ENCODE peak calls at places on chromosomes 13 and 19, in ten cellular contexts. H, R, Y, C, O, U, K, V, B and Q are unnamed samples.

GRCh38 chr19:51407631-51408131 is 9.8 kb downstream of the SIGLEC10 start:
- DNase-seq in H (peak), R (peak), Y (no peak), C (peak), O (peak), U (no peak), K (no peak), V (no peak), B (no peak), Q (peak)

GRCh38 chr13:106143930-106144709 is 391.3 kb downstream of the EFNB2 start:
- DNase-seq in H (no peak), R (peak), Y (no peak), C (no peak), O (no peak), U (no peak), K (no peak), V (no peak), B (no peak), Q (peak)

GRCh38 chr19:36748431-36749275 is 24.0 kb downstream of the ZNF850 start:
- DNase-seq in H (no peak), R (peak), Y (no peak), C (no peak), O (no peak), U (no peak), K (no peak), V (no peak), B (no peak), Q (no peak)

GRCh38 chr13:31749929-31750328 is 10.6 kb downstream of the RXFP2 start:
- DNase-seq in H (no peak), R (no peak), Y (no peak), C (no peak), O (no peak), U (no peak), K (no peak), V (no peak), B (no peak), Q (no peak)

GRCh38 chr13:93224545-93224944 is 2.1 kb upstream of the GPC6 start:
- DNase-seq in H (no peak), R (peak), Y (no peak), C (peak), O (no peak), U (no peak), K (no peak), V (no peak), B (no peak), Q (no peak)

GRCh38 chr19:13012690-13013608 is 17.7 kb downstream of the NFIX start:
- DNase-seq in H (no peak), R (peak), Y (peak), C (peak), O (peak), U (no peak), K (no peak), V (no peak), B (no peak), Q (no peak)

GRCh38 chr13:87777395-87777794 is 106.2 kb downstream of the SLITRK5 start:
- DNase-seq in H (no peak), R (peak), Y (no peak), C (peak), O (no peak), U (no peak), K (no peak), V (no peak), B (no peak), Q (no peak)

GRCh38 chr19:13429563-13429962 is 76.7 kb downstream of the CACNA1A start:
- DNase-seq in H (no peak), R (no peak), Y (no peak), C (no peak), O (no peak), U (no peak), K (no peak), V (no peak), B (no peak), Q (no peak)

GRCh38 chr13:45861352-45861751 is 9.8 kb upstream of the SIAH3 start:
- DNase-seq in H (no peak), R (no peak), Y (no peak), C (no peak), O (no peak), U (no peak), K (no peak), V (no peak), B (no peak), Q (no peak)

GRCh38 chr19:34325961-34326360 is 39.0 kb upstream of the GPI start:
- DNase-seq in H (no peak), R (no peak), Y (no peak), C (no peak), O (no peak), U (no peak), K (no peak), V (no peak), B (no peak), Q (no peak)

GRCh38 chr19:18596752-18597157 is 8.2 kb downstream of the REX1BD start:
- DNase-seq in H (peak), R (peak), Y (no peak), C (peak), O (peak), U (no peak), K (no peak), V (no peak), B (no peak), Q (peak)

GRCh38 chr13:44437356-44438233 is 64.0 kb downstream of the SERP2 start:
- DNase-seq in H (no peak), R (peak), Y (no peak), C (peak), O (no peak), U (no peak), K (no peak), V (no peak), B (no peak), Q (no peak)

GRCh38 chr13:42859760-42860159 is 78.4 kb downstream of the FAM216B start:
- DNase-seq in H (no peak), R (no peak), Y (no peak), C (no peak), O (no peak), U (no peak), K (no peak), V (no peak), B (no peak), Q (no peak)

GRCh38 chr13:28147489-28147888 is 9.1 kb downstream of the PAN3 start:
- DNase-seq in H (no peak), R (no peak), Y (no peak), C (no peak), O (no peak), U (no peak), K (no peak), V (no peak), B (no peak), Q (no peak)

GRCh38 chr13:95154441-95154886 is 146.8 kb downstream of the ABCC4 start:
- DNase-seq in H (no peak), R (no peak), Y (no peak), C (no peak), O (no peak), U (no peak), K (no peak), V (no peak), B (no peak), Q (no peak)

DNA sequence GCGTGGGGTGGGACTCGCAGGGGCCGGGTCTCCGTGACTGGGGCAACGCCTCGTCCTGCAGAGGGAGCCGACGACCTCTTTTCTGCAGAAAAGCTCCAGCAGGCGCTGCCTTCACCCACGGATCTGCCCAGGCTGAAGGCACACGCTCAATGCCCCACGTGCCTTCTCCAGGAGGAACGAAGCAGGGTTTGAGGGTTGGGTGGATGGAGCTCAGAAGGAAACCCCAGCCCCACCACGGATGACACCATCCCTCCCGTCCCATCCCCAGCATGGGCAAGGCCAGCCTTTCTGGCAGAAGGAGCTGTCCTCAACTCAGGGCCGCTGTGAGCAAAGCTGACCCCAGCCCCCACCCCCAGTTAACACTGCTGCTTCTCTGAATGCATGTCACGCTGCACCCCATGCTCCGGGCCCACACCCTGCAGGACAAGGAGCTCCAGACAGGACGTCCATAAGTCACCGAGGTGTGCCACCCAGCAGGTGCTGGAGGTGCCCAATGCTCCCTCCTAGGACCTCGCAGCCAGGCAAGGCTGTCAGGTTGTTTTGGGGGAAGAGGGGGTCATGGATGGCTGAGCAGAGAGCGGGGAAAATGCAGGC is 7.4 kb downstream of the C19orf25 start:
- DNase-seq in H (no peak), R (no peak), Y (no peak), C (no peak), O (no peak), U (no peak), K (no peak), V (no peak), B (no peak), Q (no peak)
- TF ChIP-seq POLR2AphosphoS5 in H (no peak), R (no peak), Y (no peak), C (no peak), O (no peak), U (no peak), K (no peak), V (no peak), B (no peak), Q (no peak)

GRCh38 chr13:33611016-33611805 is 206.7 kb upstream of the RFC3 start:
- DNase-seq in H (no peak), R (peak), Y (no peak), C (peak), O (peak), U (no peak), K (no peak), V (no peak), B (no peak), Q (peak)
- TF ChIP-seq POLR2AphosphoS5 in H (no peak), R (no peak), Y (no peak), C (peak), O (no peak), U (no peak), K (no peak), V (no peak), B (no peak), Q (no peak)

DNA sequence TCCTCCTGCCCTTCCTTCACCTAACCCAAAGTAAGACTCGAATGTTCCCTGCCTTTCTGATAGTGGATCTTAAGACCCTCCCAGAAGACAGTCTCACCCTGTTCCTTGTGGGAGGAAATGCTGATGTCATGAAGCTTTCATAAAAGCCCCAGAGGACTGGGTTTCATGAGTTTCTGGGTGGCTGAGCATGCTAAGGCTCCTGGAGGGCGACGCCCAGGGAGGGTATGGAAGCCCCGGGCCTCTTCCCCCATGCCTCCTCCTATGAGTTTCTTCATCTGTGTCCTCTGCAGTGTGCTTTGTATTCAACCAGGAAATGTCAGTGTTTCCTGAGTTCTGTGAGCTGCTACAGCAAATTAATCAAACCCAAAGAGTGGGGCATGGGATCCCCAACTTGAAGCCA is 1.8 kb upstream of the LILRB2 start:
- DNase-seq in H (no peak), R (no peak), Y (no peak), C (no peak), O (no peak), U (no peak), K (no peak), V (no peak), B (no peak), Q (no peak)
- TF ChIP-seq POLR2AphosphoS5 in H (no peak), R (no peak), Y (no peak), C (no peak), O (no peak), U (no peak), K (no peak), V (no peak), B (no peak), Q (no peak)

DNA sequence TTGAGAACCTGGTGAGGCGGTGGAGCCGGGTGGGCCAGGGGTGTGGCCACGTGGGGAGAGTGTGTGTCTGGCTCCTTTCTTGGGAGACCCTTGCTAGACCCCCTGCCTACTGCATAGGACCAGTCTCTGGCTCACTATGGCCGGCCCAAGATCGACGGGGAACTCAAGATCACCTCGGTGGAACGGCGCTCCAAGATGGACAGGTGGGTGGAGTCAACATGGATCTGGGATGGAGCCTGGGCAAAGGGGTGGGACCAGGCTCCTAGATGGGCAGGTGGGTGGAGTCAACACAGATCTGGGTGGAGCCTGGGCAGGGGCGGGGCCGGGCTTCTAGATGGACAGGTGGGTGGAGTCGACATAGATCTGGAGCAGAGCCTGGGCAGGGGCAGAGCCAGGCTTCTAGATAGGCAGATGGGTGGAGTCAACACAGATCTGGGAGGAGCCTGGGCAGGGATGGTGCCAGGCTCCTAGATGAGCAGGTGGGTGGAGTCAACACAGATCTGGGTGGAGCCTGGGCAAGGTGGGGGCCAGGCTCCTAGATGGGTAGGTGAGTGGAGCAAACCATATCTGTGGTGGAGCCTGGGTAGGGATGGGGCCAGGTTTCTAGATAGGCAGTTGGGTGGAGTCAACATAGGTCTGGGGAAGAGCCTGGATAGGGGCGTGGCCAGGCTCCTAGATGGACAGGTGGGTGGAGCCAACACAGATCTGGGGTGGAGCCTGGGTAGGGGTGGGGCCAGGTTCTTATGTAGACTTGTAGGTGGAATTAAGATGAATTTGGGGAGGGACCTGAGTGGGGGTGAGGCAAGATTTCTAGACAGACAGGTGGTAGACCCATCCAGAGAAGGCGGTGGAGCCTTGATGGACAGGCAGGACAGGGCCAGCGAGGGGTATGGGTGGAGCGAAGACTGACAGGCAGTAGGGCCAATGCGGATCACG is 56.5 kb downstream of the VAV1 start:
- DNase-seq in H (no peak), R (peak), Y (peak), C (no peak), O (no peak), U (no peak), K (no peak), V (no peak), B (no peak), Q (no peak)
- TF ChIP-seq POLR2AphosphoS5 in H (no peak), R (no peak), Y (no peak), C (no peak), O (no peak), U (no peak), K (no peak), V (no peak), B (no peak), Q (no peak)

GRCh38 chr13:110379358-110379757 is 72.3 kb downstream of the COL4A2 start:
- DNase-seq in H (no peak), R (no peak), Y (no peak), C (no peak), O (no peak), U (no peak), K (no peak), V (no peak), B (no peak), Q (no peak)

GRCh38 chr13:110374644-110375370 is 67.7 kb downstream of the COL4A2 start:
- DNase-seq in H (no peak), R (no peak), Y (no peak), C (no peak), O (no peak), U (no peak), K (no peak), V (no peak), B (no peak), Q (no peak)

GRCh38 chr13:110373617-110374016 is 66.5 kb downstream of the COL4A2 start:
- DNase-seq in H (no peak), R (no peak), Y (no peak), C (no peak), O (no peak), U (no peak), K (no peak), V (no peak), B (no peak), Q (no peak)

GRCh38 chr13:110377178-110378175 is 70.4 kb downstream of the COL4A2 start:
- DNase-seq in H (no peak), R (no peak), Y (no peak), C (no peak), O (no peak), U (no peak), K (no peak), V (no peak), B (no peak), Q (no peak)

DNA sequence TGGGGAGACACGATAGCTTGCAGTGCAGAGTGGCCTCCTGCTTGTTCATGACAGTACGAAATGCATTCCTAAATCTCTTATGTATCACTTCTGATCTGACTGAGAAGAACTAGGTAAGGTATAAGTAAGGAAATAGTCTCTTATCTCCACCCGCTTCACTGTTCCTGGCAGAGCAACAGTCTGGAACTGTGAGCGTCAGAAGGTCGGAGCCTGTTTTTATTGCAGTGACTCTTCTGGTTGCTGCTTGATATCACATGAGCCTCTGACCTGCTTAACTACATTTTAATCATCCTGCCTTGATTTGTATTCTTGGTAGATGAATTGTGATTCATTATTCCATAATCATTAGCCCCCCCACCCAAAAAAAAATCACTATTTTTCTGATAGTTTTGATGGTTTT is 69.0 kb downstream of the COL4A2 start:
- DNase-seq in H (no peak), R (no peak), Y (no peak), C (no peak), O (no peak), U (no peak), K (no peak), V (no peak), B (no peak), Q (no peak)
- TF ChIP-seq POLR2AphosphoS5 in H (no peak), R (no peak), Y (no peak), C (no peak), O (peak), U (no peak), K (no peak), V (no peak), B (no peak), Q (peak)

DNA sequence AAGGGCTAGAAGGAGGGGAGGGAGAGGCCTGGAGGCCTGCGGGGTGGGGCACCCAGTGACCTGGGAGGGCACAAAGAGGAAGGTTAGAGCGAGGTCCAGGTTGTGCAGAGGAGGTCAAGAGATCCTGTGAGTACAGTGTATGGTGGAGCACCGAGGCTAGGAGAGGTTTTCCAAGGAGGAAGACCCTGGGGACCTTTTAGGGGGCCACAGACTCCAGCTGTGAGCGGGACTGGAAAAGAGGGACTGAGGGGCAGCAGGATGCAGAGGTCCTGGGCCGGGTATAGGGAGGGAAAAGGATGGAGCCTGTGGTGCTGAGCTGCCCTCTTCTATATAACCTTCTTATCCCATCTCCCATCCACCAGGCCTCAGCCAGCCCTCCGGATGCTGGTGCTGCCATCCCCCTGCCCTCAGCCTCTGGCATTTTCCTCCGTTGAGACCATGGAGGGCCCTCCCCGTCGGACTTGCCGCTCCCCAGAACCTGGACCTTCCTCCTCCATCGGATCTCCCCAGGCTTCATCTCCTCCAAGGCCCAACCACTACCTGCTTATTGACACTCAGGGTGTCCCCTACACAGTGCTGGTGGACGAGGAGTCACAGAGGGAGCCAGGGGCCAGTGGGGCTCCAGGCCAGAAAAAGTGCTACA is 863 bp downstream of the ZNF581 start:
- DNase-seq in H (no peak), R (no peak), Y (no peak), C (no peak), O (no peak), U (no peak), K (no peak), V (no peak), B (no peak), Q (no peak)
- TF ChIP-seq POLR2AphosphoS5 in H (no peak), R (no peak), Y (no peak), C (no peak), O (no peak), U (no peak), K (no peak), V (no peak), B (no peak), Q (no peak)

GRCh38 chr13:33789067-33789606 is 28.8 kb upstream of the RFC3 start:
- DNase-seq in H (no peak), R (no peak), Y (no peak), C (no peak), O (no peak), U (no peak), K (no peak), V (no peak), B (no peak), Q (no peak)
- TF ChIP-seq POLR2AphosphoS5 in H (no peak), R (no peak), Y (no peak), C (no peak), O (no peak), U (no peak), K (no peak), V (no peak), B (no peak), Q (no peak)

GRCh38 chr19:47740866-47741519 is 4.4 kb upstream of the NOP53 start:
- DNase-seq in H (peak), R (no peak), Y (no peak), C (no peak), O (no peak), U (no peak), K (no peak), V (no peak), B (no peak), Q (no peak)

GRCh38 chr19:47742636-47743035 is 2.7 kb upstream of the NOP53 start:
- DNase-seq in H (no peak), R (peak), Y (no peak), C (no peak), O (no peak), U (no peak), K (no peak), V (no peak), B (no peak), Q (no peak)

GRCh38 chr19:47741544-47742125 is 3.7 kb upstream of the NOP53 start:
- DNase-seq in H (no peak), R (no peak), Y (no peak), C (no peak), O (no peak), U (no peak), K (no peak), V (no peak), B (no peak), Q (no peak)

GRCh38 chr19:47749326-47749725 is 4.0 kb downstream of the NOP53 start:
- DNase-seq in H (no peak), R (no peak), Y (no peak), C (no peak), O (no peak), U (no peak), K (no peak), V (no peak), B (no peak), Q (no peak)

GRCh38 chr19:47745010-47745901 is at the start of gene NOP53:
- DNase-seq in H (peak), R (peak), Y (peak), C (peak), O (peak), U (peak), K (no peak), V (peak), B (peak), Q (peak)
- TF ChIP-seq POLR2AphosphoS5 in H (peak), R (peak), Y (peak), C (peak), O (peak), U (peak), K (peak), V (peak), B (peak), Q (peak)